ENCODE peak calls at places on chromosome 1, in six cellular contexts. R, Z, L, D, H and C are unnamed samples.

GRCh38 chr1:232211149-232211548 is 418.8 kb downstream of the SIPA1L2 start:
- DNase-seq in R (no peak), D (peak), Z (no peak), L (no peak), H (no peak), C (peak)

GRCh38 chr1:15280416-15280815 is 33.4 kb downstream of the FHAD1 start:
- DNase-seq in L (no peak), Z (no peak), H (no peak), R (no peak), D (peak), C (no peak)

GRCh38 chr1:202958544-202959275 is 598 bp upstream of the ADIPOR1 start:
- DNase-seq in R (peak), H (no peak), Z (no peak), D (no peak), L (no peak), C (peak)

GRCh38 chr1:89855413-89856123 is 34.7 kb downstream of the LRRC8D start:
- DNase-seq in L (peak), R (no peak), D (no peak), Z (peak), H (peak), C (peak)

GRCh38 chr1:28313710-28314510 is 14.9 kb upstream of the MED18 start:
- DNase-seq in H (no peak), Z (peak), R (no peak), L (peak), D (peak), C (no peak)

GRCh38 chr1:67020304-67020703 is 33.6 kb downstream of the SLC35D1 start:
- DNase-seq in L (peak), H (peak), Z (peak), D (no peak), R (no peak), C (no peak)

GRCh38 chr1:220843481-220844011 is 35.7 kb upstream of the HLX start:
- DNase-seq in Z (peak), R (no peak), H (peak), D (no peak), L (peak), C (no peak)

GRCh38 chr1:35748326-35748725 is 21.5 kb downstream of the CLSPN start:
- DNase-seq in Z (no peak), H (no peak), L (no peak), R (no peak), D (no peak), C (no peak)

GRCh38 chr1:53112271-53112774 is 30.1 kb downstream of the SLC1A7 start:
- DNase-seq in Z (peak), D (no peak), L (peak), R (no peak), H (peak), C (no peak)

GRCh38 chr1:111989531-111990025 is at the start of gene KCND3:
- DNase-seq in H (no peak), Z (peak), D (peak), L (peak), R (peak), C (peak)

GRCh38 chr1:206691604-206692003 is 6.9 kb downstream of the MAPKAPK2 start:
- DNase-seq in L (no peak), H (no peak), D (no peak), R (no peak), Z (peak), C (no peak)

GRCh38 chr1:27992271-27992670 is 32.5 kb downstream of the XKR8 start:
- DNase-seq in R (no peak), L (no peak), H (no peak), D (no peak), Z (no peak), C (peak)

GRCh38 chr1:56709269-56709880 is 64.3 kb downstream of the PRKAA2 start:
- DNase-seq in H (peak), L (peak), D (no peak), Z (peak), R (peak), C (peak)

GRCh38 chr1:222240536-222241181 is 307.2 kb downstream of the HHIPL2 start:
- DNase-seq in Z (peak), H (peak), L (peak), D (no peak), R (no peak), C (no peak)

GRCh38 chr1:10338047-10338446 is 60.8 kb upstream of the PGD start:
- DNase-seq in H (peak), D (peak), L (peak), R (peak), Z (peak), C (peak)

GRCh38 chr1:8461341-8462110 is 143.6 kb downstream of the SLC45A1 start:
- DNase-seq in H (no peak), R (no peak), L (no peak), Z (no peak), D (no peak), C (no peak)

GRCh38 chr1:16017461-16018303 is at the start of gene HSPB7:
- DNase-seq in D (peak), H (peak), R (no peak), Z (peak), L (peak), C (peak)

GRCh38 chr1:23930270-23930669 is 17.1 kb upstream of the CNR2 start:
- DNase-seq in Z (no peak), R (no peak), H (no peak), L (no peak), D (no peak), C (no peak)
- H3K4me3 ChIP-seq in Z (no peak), R (no peak), H (no peak), L (no peak), D (no peak), C (no peak)

GRCh38 chr1:19067912-19068638 is 111.6 kb upstream of the IFFO2 start:
- DNase-seq in H (no peak), D (peak), R (no peak), L (no peak), Z (no peak), C (no peak)
- H3K4me3 ChIP-seq in H (no peak), D (no peak), R (no peak), L (no peak), Z (no peak), C (no peak)

GRCh38 chr1:125080077-125080476 is 3895.3 kb downstream of the SRGAP2C start:
- DNase-seq in L (no peak), D (no peak), R (no peak), H (no peak), Z (no peak), C (no peak)
- H3K4me3 ChIP-seq in L (no peak), D (peak), R (no peak), H (no peak), Z (no peak), C (no peak)

GRCh38 chr1:69121708-69122107 is 446.0 kb upstream of the LRRC7 start:
- DNase-seq in R (no peak), Z (no peak), L (peak), H (peak), D (no peak), C (no peak)
- H3K4me3 ChIP-seq in R (no peak), Z (no peak), L (no peak), H (no peak), D (no peak), C (no peak)

GRCh38 chr1:40133122-40133665 is 28.0 kb upstream of the RLF start:
- DNase-seq in D (no peak), H (no peak), L (peak), R (no peak), Z (peak), C (no peak)
- H3K4me3 ChIP-seq in D (no peak), H (peak), L (peak), R (no peak), Z (peak), C (no peak)